ENCODE peak calls at places on chromosomes 16 and 17, in six cellular contexts. Q is esophagus squamous epithelium, U is stomach, H is heart left ventricle, S is thyroid gland, P is upper lobe of left lung. T is an unnamed sample.
A peak's percentile ranks its signal among the peaks of the same experiment; 100 is the strongest.

GRCh38 chr16:53549970-53550406 is 47.0 kb upstream of the AKTIP start:
- DNase-seq in S (peak; percentile 60), P (peak; percentile 63), Q (no peak), U (peak; percentile 57), H (peak; percentile 39), T (peak; percentile 74)

GRCh38 chr16:25035494-25036405 is 20.6 kb upstream of the ARHGAP17 start:
- DNase-seq in U (no peak), P (no peak), S (no peak), H (no peak), Q (no peak), T (no peak)

GRCh38 chr17:28926366-28926765 is 23.5 kb upstream of the DHRS13 start:
- DNase-seq in U (no peak), P (no peak), S (no peak), Q (no peak), H (no peak), T (no peak)

GRCh38 chr16:68866933-68867332 is 23.6 kb downstream of the TANGO6 start:
- DNase-seq in P (no peak), U (no peak), S (no peak), Q (no peak), H (no peak), T (no peak)

GRCh38 chr16:4358831-4359561 is 7.9 kb upstream of the PAM16 start:
- DNase-seq in Q (no peak), P (peak; percentile 57), H (peak; percentile 57), U (peak; percentile 76), S (peak; percentile 75), T (peak; percentile 83)

GRCh38 chr17:78937561-78937960 is 12.4 kb upstream of the TIMP2 start:
- DNase-seq in S (no peak), Q (no peak), U (no peak), P (no peak), H (no peak), T (no peak)

GRCh38 chr16:23869052-23869451 is 33.3 kb downstream of the PRKCB start:
- DNase-seq in Q (no peak), S (no peak), U (no peak), P (no peak), H (no peak), T (no peak)

GRCh38 chr16:54236761-54237160 is 49.8 kb downstream of the IRX3 start:
- DNase-seq in H (no peak), Q (no peak), P (no peak), S (no peak), U (no peak), T (no peak)

GRCh38 chr17:35846055-35846809 is 22.5 kb downstream of the HEATR9 start:
- DNase-seq in P (no peak), H (no peak), Q (no peak), S (no peak), U (no peak), T (no peak)

GRCh38 chr16:14522617-14523135 is 107.4 kb downstream of the PARN start:
- DNase-seq in U (no peak), H (no peak), S (no peak), Q (no peak), P (no peak), T (no peak)

GRCh38 chr16:46972429-46972970 is 974 bp downstream of the DNAJA2 start:
- DNase-seq in S (no peak), H (no peak), P (no peak), U (no peak), Q (no peak), T (no peak)

GRCh38 chr16:50688083-50688482 is 5.3 kb upstream of the NOD2 start:
- DNase-seq in S (no peak), H (no peak), U (no peak), P (no peak), Q (no peak), T (no peak)

GRCh38 chr16:31455601-31456314 is 3.5 kb upstream of the ARMC5 start:
- DNase-seq in U (no peak), Q (no peak), S (no peak), P (no peak), H (no peak), T (peak; percentile 55)

GRCh38 chr16:84806256-84806889 is 13.4 kb upstream of the CRISPLD2 start:
- DNase-seq in P (peak; percentile 46), S (no peak), H (peak; percentile 75), U (peak; percentile 42), Q (no peak), T (peak; percentile 45)

DNA sequence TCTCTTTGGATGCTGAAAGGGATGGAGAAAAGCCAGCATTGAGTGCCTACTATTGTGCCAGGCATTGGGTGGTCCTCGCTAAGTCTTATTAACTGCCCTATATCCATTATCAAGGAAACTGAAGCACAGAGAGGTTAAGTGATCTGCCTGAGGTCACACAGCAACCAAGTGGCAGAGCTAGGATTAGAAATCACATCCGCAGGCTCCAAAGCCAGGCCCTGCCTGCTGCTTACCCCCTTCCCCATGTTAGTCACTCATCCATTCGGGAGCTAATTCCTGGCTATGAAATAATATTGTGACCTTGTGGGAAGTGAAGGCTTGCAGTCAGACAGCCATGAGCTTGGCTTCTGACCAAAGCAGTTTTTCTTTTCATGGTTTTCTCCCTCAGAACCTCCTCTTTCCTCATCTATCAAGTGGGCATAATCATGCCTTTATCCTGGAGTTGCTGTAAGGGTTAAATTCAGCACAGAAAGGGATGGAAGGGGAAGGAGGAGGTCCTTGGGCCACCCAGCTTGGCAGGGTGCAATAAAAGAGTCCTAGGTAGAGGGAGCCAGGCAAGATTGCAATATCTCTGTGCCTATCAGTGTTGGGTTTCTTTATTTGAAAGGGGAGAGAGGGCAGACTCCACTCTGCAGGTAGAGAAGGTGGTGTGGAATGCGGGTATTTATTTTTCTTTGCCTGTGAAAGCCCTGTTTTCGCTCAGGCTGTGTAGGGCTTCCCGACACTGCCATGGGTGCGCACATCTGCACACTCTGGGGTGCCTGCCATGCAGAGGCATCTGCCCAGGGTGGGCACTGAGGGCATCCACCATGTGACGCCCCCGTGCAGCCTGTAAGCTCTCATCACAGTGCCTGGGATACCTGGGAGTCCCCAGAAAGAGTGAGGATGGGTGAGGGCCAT is 11.3 kb downstream of the RAI1 start:
- DNase-seq in S (no peak), U (no peak), P (no peak), H (no peak), Q (no peak), T (peak; percentile 64)
- H3K27ac ChIP-seq in S (peak overlapping the region; percentile 94), U (peak overlapping the region; percentile 99), P (peak overlapping the region; percentile 97), H (peak overlapping the region; percentile 99), Q (peak overlapping the region; percentile 99), T (peak overlapping the region; percentile 4)

GRCh38 chr17:64498308-64499203 is 1.7 kb upstream of the POLG2 start:
- DNase-seq in Q (no peak), S (no peak), H (no peak), U (no peak), P (no peak), T (no peak)
- TF ChIP-seq POLR2A in Q (no peak), S (no peak), H (no peak), U (no peak), P (no peak), T (no peak)

DNA sequence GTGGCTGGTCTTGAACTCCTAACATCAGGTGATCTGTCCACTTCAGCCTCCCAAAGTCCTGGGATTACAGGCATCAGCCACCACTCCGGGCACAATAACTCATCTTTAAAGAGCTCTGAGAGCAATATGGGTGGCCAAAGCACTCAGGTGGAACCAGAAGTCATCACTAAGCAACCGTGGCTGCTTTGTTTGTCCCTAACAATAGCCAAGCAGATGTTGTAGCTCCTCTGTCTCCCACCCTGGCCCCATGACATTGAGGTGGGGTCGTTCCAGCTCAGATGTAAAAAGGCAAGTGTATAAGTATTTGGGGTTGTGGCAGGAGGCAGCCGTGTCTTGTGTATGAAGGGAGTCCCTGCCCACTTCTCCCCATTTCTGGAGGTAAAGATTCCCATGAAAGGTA is 3.7 kb upstream of the SCIMP start:
- DNase-seq in S (no peak), Q (no peak), H (no peak), P (no peak), U (no peak), T (no peak)
- H3K27ac ChIP-seq in S (no peak overlapping the region), Q (no peak overlapping the region), H (no peak overlapping the region), P (no peak overlapping the region), U (no peak overlapping the region), T (no peak overlapping the region)

GRCh38 chr16:79599837-79600635 is 501 bp downstream of the MAF start:
- DNase-seq in Q (no peak), H (peak; percentile 51), P (peak; percentile 51), S (peak; percentile 75), U (peak; percentile 72), T (peak; percentile 64)

GRCh38 chr16:79601978-79602609 is 1.6 kb upstream of the MAF start:
- DNase-seq in U (peak; percentile 86), P (peak; percentile 74), S (peak; percentile 89), H (peak; percentile 81), Q (no peak), T (peak; percentile 92)

GRCh38 chr16:79601092-79601977 is 798 bp upstream of the MAF start:
- DNase-seq in H (peak; percentile 66), S (peak; percentile 61), Q (no peak), U (peak; percentile 72), P (peak; percentile 64), T (peak; percentile 72)

GRCh38 chr16:79599256-79599836 is 1.2 kb downstream of the MAF start:
- DNase-seq in Q (no peak), S (peak; percentile 53), P (no peak), H (peak; percentile 40), U (no peak), T (no peak)

DNA sequence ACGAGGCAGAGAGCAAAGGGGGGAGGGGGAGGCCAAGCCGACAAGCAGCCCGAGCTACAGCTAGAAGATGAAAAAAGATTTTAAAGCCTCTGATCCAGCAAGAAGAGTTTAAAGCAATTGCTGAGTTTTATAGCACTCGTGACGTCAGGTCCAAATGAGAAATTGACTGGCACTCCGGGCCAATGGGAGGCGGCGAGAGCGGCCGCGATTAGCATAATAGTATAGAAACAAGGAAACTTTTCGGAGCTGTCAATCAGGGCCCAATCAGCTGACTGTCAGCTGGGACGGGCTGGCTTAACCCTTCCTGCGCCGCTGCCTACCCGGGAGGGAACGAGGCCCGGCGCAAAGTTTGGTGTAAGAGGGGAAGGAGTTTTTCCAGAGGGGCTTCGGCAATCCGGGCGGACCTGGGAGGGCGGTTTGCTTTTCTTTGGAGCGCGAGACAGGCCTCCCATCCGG is at the start of gene MAF:
- DNase-seq in Q (peak; percentile 68), H (peak; percentile 92), P (peak; percentile 97), S (peak; percentile 97), U (peak; percentile 95), T (peak; percentile 98)
- TF ChIP-seq POLR2A in Q (peak; percentile 85), H (peak; percentile 79), P (peak; percentile 74), S (peak; percentile 25), U (no peak), T (peak; percentile 81)

GRCh38 chr16:17278988-17279387 is 191.8 kb downstream of the XYLT1 start:
- DNase-seq in S (peak; percentile 60), H (no peak), Q (no peak), U (no peak), P (no peak), T (peak; percentile 87)
- H3K27ac ChIP-seq in S (peak overlapping the region; percentile 49), H (no peak overlapping the region), Q (no peak overlapping the region), U (no peak overlapping the region), P (no peak overlapping the region), T (peak overlapping the region; percentile 78)

DNA sequence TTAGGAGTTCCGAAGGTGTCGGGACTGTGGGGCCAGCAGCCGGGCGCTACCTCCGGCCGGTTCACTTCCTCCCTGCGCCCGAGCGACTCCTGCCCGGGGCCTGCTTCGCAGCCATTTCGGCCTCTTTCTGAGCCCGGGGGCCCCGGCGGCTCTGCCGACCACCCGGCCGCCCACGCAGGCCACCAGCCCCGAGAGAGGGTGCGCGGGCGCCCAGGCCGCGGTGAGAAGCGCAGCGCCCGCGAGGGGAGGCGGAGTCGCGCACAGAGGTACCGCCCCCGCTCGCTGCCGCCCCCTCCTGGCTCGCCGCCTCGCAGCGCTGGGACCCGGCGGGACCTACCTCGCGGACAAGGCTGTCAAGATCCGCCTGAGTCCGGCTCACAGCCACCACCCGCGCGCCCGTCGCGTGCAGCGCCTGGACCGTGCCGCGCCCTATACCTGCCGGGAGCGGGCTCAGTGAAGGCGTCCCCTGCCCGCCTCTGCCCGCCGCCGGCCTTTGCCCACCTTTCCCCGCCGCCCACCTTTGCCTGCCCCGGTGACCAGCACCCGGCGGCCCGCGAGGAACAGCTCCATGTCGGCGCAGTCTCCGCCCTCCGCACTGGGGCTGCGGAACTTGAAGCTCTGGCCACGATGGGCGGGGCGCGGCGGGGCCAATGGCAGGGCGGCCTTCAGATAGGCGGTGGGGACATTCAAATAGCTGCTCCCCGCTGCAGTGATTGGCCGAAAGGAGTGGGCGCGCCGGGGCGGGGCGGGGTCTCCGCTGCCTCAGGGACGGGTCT is at the start of gene DCXR:
- DNase-seq in U (peak; percentile 98), S (peak; percentile 99), Q (peak; percentile 87), H (peak; percentile 98), P (peak; percentile 99), T (peak; percentile 98)
- TF ChIP-seq POLR2A in U (peak; percentile 81), S (peak; percentile 40), Q (peak; percentile 90), H (peak; percentile 96), P (peak; percentile 98), T (peak; percentile 91)